ENCODE peak calls at places on chromosomes 1 and 21, in six cellular contexts. K, B, F, R, P and I are unnamed samples.
A peak's percentile ranks its signal among the peaks of the same experiment; 100 is the strongest.

GRCh38 chr1:110258734-110259133 is 48.6 kb downstream of the KCNC4 start:
- DNase-seq in F (no peak), R (no peak), P (no peak), B (no peak), K (no peak), I (no peak)

GRCh38 chr1:47593001-47593568 is 155.2 kb downstream of the FOXD2 start:
- DNase-seq in F (no peak), P (no peak), R (no peak), K (no peak), B (no peak), I (no peak)

GRCh38 chr1:236167578-236167977 is 25.2 kb downstream of the GPR137B start:
- DNase-seq in F (no peak), K (no peak), R (no peak), B (no peak), P (no peak), I (no peak)

GRCh38 chr1:166905136-166905535 is 29.1 kb upstream of the TADA1 start:
- DNase-seq in P (no peak), F (no peak), B (no peak), R (no peak), K (no peak), I (no peak)

GRCh38 chr1:16145988-16146887 is 9.6 kb downstream of the EPHA2 start:
- DNase-seq in K (no peak), P (peak; percentile 53), R (peak; percentile 89), B (no peak), F (peak; percentile 63), I (peak; percentile 89)

GRCh38 chr1:52825868-52826267 is 16.7 kb upstream of the ZYG11A start:
- DNase-seq in B (no peak), K (no peak), P (no peak), R (no peak), F (no peak), I (peak; percentile 57)

GRCh38 chr21:15967661-15968060 is 237.9 kb downstream of the USP25 start:
- DNase-seq in R (peak; percentile 63), F (no peak), K (no peak), P (no peak), B (no peak), I (peak; percentile 40)

GRCh38 chr1:214332950-214333798 is 52.2 kb downstream of the SMYD2 start:
- DNase-seq in P (peak; percentile 75), F (peak; percentile 68), R (peak; percentile 69), K (peak; percentile 37), B (peak; percentile 26), I (peak; percentile 68)

GRCh38 chr1:156748670-156749428 is 2.6 kb downstream of the HDGF start:
- DNase-seq in R (peak; percentile 76), B (no peak), K (no peak), F (peak; percentile 78), P (peak; percentile 42), I (peak; percentile 77)

GRCh38 chr1:60762176-60762575 is 320.2 kb upstream of the NFIA start:
- DNase-seq in B (no peak), F (no peak), K (no peak), R (no peak), P (no peak), I (no peak)

GRCh38 chr1:175527773-175528172 is 215.6 kb downstream of the TNR start:
- DNase-seq in R (no peak), P (no peak), K (no peak), F (no peak), B (no peak), I (no peak)

GRCh38 chr1:234755449-234755863 is 145.5 kb upstream of the IRF2BP2 start:
- DNase-seq in B (peak; percentile 24), R (peak; percentile 98), P (no peak), K (peak; percentile 88), F (peak; percentile 86), I (no peak)

GRCh38 chr1:38141483-38141882 is 94.9 kb upstream of the POU3F1 start:
- DNase-seq in B (no peak), P (no peak), F (no peak), K (no peak), R (no peak), I (no peak)

GRCh38 chr1:26799479-26800133 is 11.9 kb downstream of the PIGV start:
- DNase-seq in B (peak; percentile 55), R (peak; percentile 66), K (peak; percentile 70), P (no peak), F (no peak), I (peak; percentile 81)

GRCh38 chr1:207748737-207749528 is 2.9 kb upstream of the CD46 start:
- DNase-seq in B (no peak), P (peak; percentile 47), F (no peak), R (peak; percentile 43), K (no peak), I (peak; percentile 83)

GRCh38 chr21:41965447-41966340 is 11.9 kb upstream of the C2CD2 start:
- DNase-seq in F (peak; percentile 37), B (no peak), P (no peak), K (no peak), R (no peak), I (no peak)

GRCh38 chr1:3319874-3320245 is 134.6 kb upstream of the ARHGEF16 start:
- DNase-seq in B (no peak), R (peak; percentile 65), P (peak; percentile 76), K (no peak), F (peak; percentile 77), I (peak; percentile 90)

GRCh38 chr1:172394167-172394751 is 26.2 kb upstream of the C1orf105 start:
- DNase-seq in B (no peak), P (no peak), K (no peak), R (no peak), F (peak; percentile 85), I (peak; percentile 69)

GRCh38 chr1:178875936-178876335 is 5.1 kb upstream of the ANGPTL1 start:
- DNase-seq in B (no peak), P (no peak), R (no peak), F (no peak), K (no peak), I (no peak)

GRCh38 chr1:3787347-3787710 is 9.0 kb downstream of the LRRC47 start:
- DNase-seq in K (no peak), R (no peak), F (no peak), P (no peak), B (no peak), I (no peak)

GRCh38 chr1:46465981-46466476 is 23.6 kb upstream of the DMBX1 start:
- DNase-seq in K (no peak), B (no peak), P (no peak), R (no peak), F (no peak), I (no peak)

GRCh38 chr21:18298228-18298627 is 53.6 kb downstream of the CHODL start:
- DNase-seq in P (peak; percentile 14), K (no peak), R (no peak), B (no peak), F (no peak), I (no peak)

GRCh38 chr1:36350659-36351171 is 27.3 kb upstream of the EVA1B start:
- DNase-seq in R (peak; percentile 92), P (no peak), K (no peak), F (no peak), B (no peak), I (peak; percentile 85)

GRCh38 chr1:15178571-15179484 is 25.3 kb downstream of the TMEM51 start:
- DNase-seq in K (no peak), F (no peak), R (peak; percentile 89), B (no peak), P (no peak), I (peak; percentile 94)